ENCODE peak calls at places on chromosomes 5 and 9, in seven cellular contexts. X, V, U, T, E, I and W are unnamed samples.
A peak's percentile ranks its signal among the peaks of the same experiment; 100 is the strongest.

GRCh38 chr5:174935854-174936474 is 211.6 kb downstream of the MSX2 start:
- DNase-seq in X (peak; percentile 72), V (peak; percentile 30), U (peak; percentile 36), T (peak; percentile 51), E (no peak), I (peak; percentile 67), W (peak; percentile 40)

GRCh38 chr5:74232281-74232680 is 408.2 kb downstream of the ENC1 start:
- DNase-seq in X (no peak), V (peak; percentile 92), U (no peak), T (no peak), E (no peak), I (no peak), W (no peak)

GRCh38 chr5:125044491-125045282 is 298.2 kb upstream of the ZNF608 start:
- DNase-seq in X (no peak), V (no peak), U (no peak), T (no peak), E (no peak), I (peak; percentile 54), W (no peak)

GRCh38 chr5:131386779-131387178 is 122.9 kb downstream of the CDC42SE2 start:
- DNase-seq in X (no peak), V (peak; percentile 20), U (no peak), T (no peak), E (no peak), I (no peak), W (no peak)

GRCh38 chr5:26388946-26389345 is 649.4 kb downstream of the CDH9 start:
- DNase-seq in X (no peak), V (no peak), U (no peak), T (no peak), E (no peak), I (no peak), W (no peak)

GRCh38 chr9:38484076-38484637 is 59.9 kb upstream of the IGFBPL1 start:
- DNase-seq in X (no peak), V (no peak), U (no peak), T (no peak), E (no peak), I (no peak), W (no peak)

GRCh38 chr5:132011561-132012384 is at the start of gene ACSL6:
- DNase-seq in X (peak; percentile 67), V (no peak), U (no peak), T (no peak), E (no peak), I (peak; percentile 59), W (no peak)

GRCh38 chr9:81822967-81823366 is 105.3 kb upstream of the SPATA31D4 start:
- DNase-seq in X (no peak), V (no peak), U (no peak), T (no peak), E (no peak), I (no peak), W (no peak)

GRCh38 chr9:109477269-109478203 is 20.6 kb downstream of the PTPN3 start:
- DNase-seq in X (no peak), V (no peak), U (no peak), T (peak; percentile 74), E (peak; percentile 24), I (peak; percentile 56), W (no peak)

GRCh38 chr9:134969401-134969800 is 51.7 kb upstream of the FCN1 start:
- DNase-seq in X (no peak), V (no peak), U (no peak), T (no peak), E (no peak), I (no peak), W (no peak)

GRCh38 chr5:443239-444151 is 519 bp downstream of the EXOC3 start:
- DNase-seq in X (peak; percentile 59), V (no peak), U (no peak), T (no peak), E (no peak), I (peak; percentile 56), W (peak; percentile 73)

GRCh38 chr5:65163698-65164097 is 318.0 kb downstream of the ADAMTS6 start:
- DNase-seq in X (no peak), V (peak; percentile 85), U (no peak), T (no peak), E (no peak), I (no peak), W (no peak)

GRCh38 chr9:26746357-26747072 is 146.1 kb downstream of the CAAP1 start:
- DNase-seq in X (no peak), V (peak; percentile 13), U (no peak), T (peak; percentile 41), E (peak; percentile 76), I (no peak), W (peak; percentile 24)

GRCh38 chr9:81557957-81558791 is 131.2 kb downstream of the TLE1 start:
- DNase-seq in X (no peak), V (peak; percentile 88), U (peak; percentile 20), T (no peak), E (no peak), I (no peak), W (no peak)

GRCh38 chr9:82673201-82673600 is 389.7 kb downstream of the RASEF start:
- DNase-seq in X (no peak), V (no peak), U (no peak), T (no peak), E (no peak), I (no peak), W (no peak)

GRCh38 chr9:123191260-123191659 is 77.1 kb downstream of the STRBP start:
- DNase-seq in X (no peak), V (no peak), U (no peak), T (no peak), E (no peak), I (no peak), W (no peak)

GRCh38 chr5:169435506-169436230 is 134.7 kb upstream of the SLIT3 start:
- DNase-seq in X (no peak), V (no peak), U (no peak), T (no peak), E (no peak), I (no peak), W (no peak)

GRCh38 chr9:130578865-130579737 is at the start of gene FUBP3:
- DNase-seq in X (peak; percentile 97), V (peak; percentile 87), U (peak; percentile 92), T (peak; percentile 77), E (peak; percentile 51), I (peak; percentile 95), W (no peak)

GRCh38 chr5:78648359-78649219 is at the start of gene LHFPL2:
- DNase-seq in X (peak; percentile 88), V (peak; percentile 68), U (peak; percentile 80), T (no peak), E (no peak), I (peak; percentile 83), W (no peak)
- TF ChIP-seq POLR2A in X (peak; percentile 15), V (peak; percentile 63), U (peak; percentile 7), T (no peak), E (peak; percentile 62), I (no peak), W (peak; percentile 46)

GRCh38 chr5:141916522-141916921 is 7.1 kb upstream of the DELE1 start:
- DNase-seq in X (no peak), V (no peak), U (no peak), T (no peak), E (no peak), I (no peak), W (no peak)

GRCh38 chr5:141915881-141916336 is 7.8 kb upstream of the DELE1 start:
- DNase-seq in X (no peak), V (no peak), U (no peak), T (peak; percentile 8), E (no peak), I (no peak), W (no peak)

GRCh38 chr5:141917760-141918159 is 5.9 kb upstream of the DELE1 start:
- DNase-seq in X (no peak), V (no peak), U (no peak), T (no peak), E (no peak), I (no peak), W (no peak)

GRCh38 chr5:141920771-141921170 is 2.9 kb upstream of the DELE1 start:
- DNase-seq in X (no peak), V (no peak), U (no peak), T (no peak), E (no peak), I (no peak), W (no peak)

DNA sequence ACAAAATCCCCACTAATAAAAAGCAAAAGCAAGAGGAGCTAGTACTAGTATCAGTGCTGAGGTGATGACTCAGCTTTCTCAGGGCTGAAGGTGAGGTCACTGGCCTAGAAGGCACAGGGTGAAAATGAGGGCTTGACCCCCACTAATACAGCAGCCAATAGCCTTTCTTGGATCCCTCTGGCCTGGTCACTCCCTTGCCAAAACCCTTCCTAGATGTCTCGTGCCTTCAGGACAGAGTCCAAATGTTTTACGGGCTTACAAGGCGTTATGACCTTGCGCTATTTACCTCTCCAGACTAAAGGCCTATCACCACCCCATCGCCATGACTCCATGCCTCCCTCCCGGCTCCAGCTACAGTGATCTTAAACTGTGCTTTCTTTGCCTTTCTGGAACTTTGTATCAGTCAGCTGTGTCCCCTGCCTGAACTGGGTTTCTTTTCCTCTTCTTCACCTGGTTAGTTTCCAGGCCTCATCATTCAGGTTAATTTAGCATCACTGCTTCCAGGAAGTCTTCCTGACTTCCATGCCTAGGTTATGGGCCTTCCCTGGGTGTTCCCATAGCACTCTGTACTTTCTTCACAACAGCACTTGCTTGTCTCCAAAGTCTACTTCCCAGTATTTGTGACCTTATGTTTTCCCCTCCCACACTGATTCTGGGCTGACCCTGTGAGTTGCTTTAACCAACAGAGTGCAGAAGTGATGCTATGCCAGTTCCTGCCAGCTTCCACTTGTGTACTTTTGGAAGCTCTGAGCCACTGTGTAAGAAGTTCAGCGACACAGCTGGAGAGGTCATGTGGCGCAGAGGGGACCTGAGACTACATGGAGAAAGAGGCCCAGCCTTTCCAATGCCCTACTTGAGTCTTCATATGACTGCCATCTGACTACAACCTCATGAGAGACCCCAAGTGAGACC is 4.2 kb upstream of the DELE1 start:
- DNase-seq in X (no peak), V (no peak), U (no peak), T (no peak), E (no peak), I (peak; percentile 79), W (no peak)
- TF ChIP-seq POLR2A in X (no peak), V (no peak), U (no peak), T (no peak), E (no peak), I (no peak), W (no peak)

GRCh38 chr9:133470427-133470924 is 8.4 kb downstream of the SLC2A6 start:
- DNase-seq in X (no peak), V (no peak), U (no peak), T (no peak), E (no peak), I (no peak), W (no peak)
- TF ChIP-seq POLR2A in X (no peak), V (no peak), U (no peak), T (no peak), E (peak; percentile 61), I (no peak), W (no peak)

DNA sequence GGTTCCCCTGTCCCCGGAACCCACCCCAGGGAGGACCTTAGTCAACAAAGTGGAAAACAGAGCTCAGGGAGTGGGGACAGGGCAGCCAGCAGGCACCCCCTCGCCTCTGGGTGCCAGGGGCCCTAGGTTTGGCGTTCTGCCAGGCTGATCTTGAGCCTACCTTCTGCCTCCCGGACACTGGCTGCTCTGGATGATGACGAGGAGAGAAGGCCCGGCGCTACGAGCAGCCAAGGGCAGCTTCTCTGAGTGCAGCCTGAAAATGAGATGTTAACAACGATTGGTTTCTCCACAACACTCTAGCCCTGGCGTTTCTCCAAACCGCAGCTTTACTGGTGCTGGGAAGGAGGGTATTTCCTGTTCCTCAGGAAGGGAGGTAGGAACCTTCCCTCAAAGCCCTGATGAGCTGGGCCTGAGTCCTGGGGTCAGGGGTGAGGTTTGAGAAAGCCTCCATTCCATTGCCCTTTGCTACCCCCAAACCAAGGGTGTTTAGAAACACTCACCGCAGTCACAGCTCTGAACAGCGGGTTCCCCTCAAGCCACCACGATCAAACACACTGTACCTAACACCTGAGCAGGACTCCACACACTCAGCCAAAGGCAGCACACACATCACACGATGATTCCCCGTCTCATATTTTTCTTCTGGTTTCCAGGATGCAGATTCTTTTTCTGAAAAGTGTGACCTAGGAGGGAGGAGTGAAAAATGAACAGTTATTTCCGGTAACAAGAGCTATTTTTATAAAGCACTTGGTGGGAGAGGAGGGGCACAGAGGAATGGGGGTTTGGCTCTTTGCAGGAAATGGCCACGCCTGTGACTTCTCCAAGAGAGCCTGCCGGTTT is at the start of gene STING1:
- DNase-seq in X (peak; percentile 86), V (peak; percentile 98), U (peak; percentile 78), T (peak; percentile 71), E (peak; percentile 41), I (peak; percentile 92), W (peak; percentile 87)
- TF ChIP-seq POLR2A in X (peak; percentile 25), V (no peak), U (no peak), T (peak; percentile 55), E (peak; percentile 29), I (no peak), W (peak; percentile 51)